ENCODE peak calls at places on chromosomes 13 and 19, in seven cellular contexts. One of them, this sample, is unnamed.

GRCh38 chr13:44523176-44524017 is 52.7 kb downstream of the TSC22D1 start:
- DNase-seq in adrenal gland: no peak
- DNase-seq in AG04449: peak
- DNase-seq in body of pancreas: no peak
- DNase-seq in neural crest cell: no peak
- DNase-seq in CD8-positive, alpha-beta T cell: no peak
- DNase-seq in sigmoid colon: no peak
- DNase-seq in this sample: peak

GRCh38 chr13:36313047-36313969 is 15.7 kb upstream of the CCDC169 start:
- DNase-seq in neural crest cell: no peak
- DNase-seq in sigmoid colon: no peak
- DNase-seq in AG04449: no peak
- DNase-seq in CD8-positive, alpha-beta T cell: no peak
- DNase-seq in adrenal gland: no peak
- DNase-seq in body of pancreas: no peak
- DNase-seq in this sample: no peak

GRCh38 chr13:77429320-77430142 is 102.6 kb upstream of the MYCBP2 start:
- DNase-seq in body of pancreas: no peak
- DNase-seq in neural crest cell: no peak
- DNase-seq in adrenal gland: no peak
- DNase-seq in sigmoid colon: no peak
- DNase-seq in AG04449: no peak
- DNase-seq in CD8-positive, alpha-beta T cell: no peak
- DNase-seq in this sample: no peak

GRCh38 chr13:100526299-100527030 is 62.1 kb downstream of the GGACT start:
- DNase-seq in adrenal gland: no peak
- DNase-seq in AG04449: no peak
- DNase-seq in body of pancreas: no peak
- DNase-seq in sigmoid colon: peak
- DNase-seq in neural crest cell: no peak
- DNase-seq in CD8-positive, alpha-beta T cell: no peak
- DNase-seq in this sample: no peak

GRCh38 chr19:18841400-18841799 is 9.6 kb downstream of the UPF1 start:
- DNase-seq in sigmoid colon: no peak
- DNase-seq in AG04449: no peak
- DNase-seq in body of pancreas: no peak
- DNase-seq in neural crest cell: no peak
- DNase-seq in CD8-positive, alpha-beta T cell: no peak
- DNase-seq in adrenal gland: no peak
- DNase-seq in this sample: no peak

GRCh38 chr19:5122121-5122400 is 153.1 kb downstream of the KDM4B start:
- DNase-seq in AG04449: no peak
- DNase-seq in neural crest cell: no peak
- DNase-seq in body of pancreas: no peak
- DNase-seq in adrenal gland: no peak
- DNase-seq in sigmoid colon: no peak
- DNase-seq in CD8-positive, alpha-beta T cell: peak
- DNase-seq in this sample: no peak

GRCh38 chr19:372306-372890 is 27.8 kb upstream of the MIER2 start:
- DNase-seq in neural crest cell: no peak
- DNase-seq in adrenal gland: peak
- DNase-seq in AG04449: peak
- DNase-seq in CD8-positive, alpha-beta T cell: no peak
- DNase-seq in body of pancreas: no peak
- DNase-seq in sigmoid colon: peak
- DNase-seq in this sample: peak

GRCh38 chr19:55460670-55461258 is 678 bp downstream of the ISOC2 start:
- DNase-seq in adrenal gland: peak
- DNase-seq in sigmoid colon: peak
- DNase-seq in body of pancreas: peak
- DNase-seq in neural crest cell: peak
- DNase-seq in AG04449: no peak
- DNase-seq in CD8-positive, alpha-beta T cell: peak
- DNase-seq in this sample: peak

GRCh38 chr19:3576696-3577443 is 4.1 kb downstream of the HMG20B start:
- DNase-seq in neural crest cell: peak
- DNase-seq in sigmoid colon: peak
- DNase-seq in body of pancreas: no peak
- DNase-seq in CD8-positive, alpha-beta T cell: no peak
- DNase-seq in adrenal gland: peak
- DNase-seq in AG04449: no peak
- DNase-seq in this sample: no peak

GRCh38 chr19:34364830-34365462 is at the start of gene GPI:
- DNase-seq in sigmoid colon: peak
- DNase-seq in body of pancreas: peak
- DNase-seq in neural crest cell: peak
- DNase-seq in AG04449: no peak
- DNase-seq in CD8-positive, alpha-beta T cell: peak
- DNase-seq in adrenal gland: peak
- DNase-seq in this sample: no peak

GRCh38 chr19:43395561-43395960 is 19.1 kb upstream of the TEX101 start:
- DNase-seq in neural crest cell: no peak
- DNase-seq in AG04449: no peak
- DNase-seq in sigmoid colon: no peak
- DNase-seq in body of pancreas: no peak
- DNase-seq in adrenal gland: no peak
- DNase-seq in CD8-positive, alpha-beta T cell: no peak
- DNase-seq in this sample: no peak

GRCh38 chr13:34064456-34065205 is 246.7 kb downstream of the RFC3 start:
- DNase-seq in body of pancreas: no peak
- DNase-seq in adrenal gland: no peak
- DNase-seq in AG04449: no peak
- DNase-seq in neural crest cell: no peak
- DNase-seq in sigmoid colon: no peak
- DNase-seq in CD8-positive, alpha-beta T cell: no peak
- DNase-seq in this sample: no peak

GRCh38 chr19:15368798-15369593 is 10.6 kb downstream of the AKAP8 start:
- DNase-seq in AG04449: no peak
- DNase-seq in sigmoid colon: no peak
- DNase-seq in neural crest cell: no peak
- DNase-seq in adrenal gland: no peak
- DNase-seq in CD8-positive, alpha-beta T cell: no peak
- DNase-seq in body of pancreas: no peak
- DNase-seq in this sample: no peak

GRCh38 chr19:34145741-34146202 is 26.5 kb upstream of the LSM14A start:
- DNase-seq in AG04449: no peak
- DNase-seq in body of pancreas: peak
- DNase-seq in CD8-positive, alpha-beta T cell: peak
- DNase-seq in neural crest cell: peak
- DNase-seq in adrenal gland: peak
- DNase-seq in sigmoid colon: no peak
- DNase-seq in this sample: no peak

GRCh38 chr13:102846261-102847015 is 606 bp downstream of the ERCC5 start:
- DNase-seq in neural crest cell: peak
- DNase-seq in adrenal gland: peak
- DNase-seq in body of pancreas: peak
- DNase-seq in AG04449: no peak
- DNase-seq in CD8-positive, alpha-beta T cell: peak
- DNase-seq in sigmoid colon: peak
- DNase-seq in this sample: no peak

GRCh38 chr19:34644991-34645461 is 31.9 kb downstream of the SCGB2B2 start:
- DNase-seq in sigmoid colon: no peak
- DNase-seq in neural crest cell: no peak
- DNase-seq in adrenal gland: no peak
- DNase-seq in CD8-positive, alpha-beta T cell: no peak
- DNase-seq in body of pancreas: no peak
- DNase-seq in AG04449: no peak
- DNase-seq in this sample: no peak

GRCh38 chr13:37138169-37138568 is 32.7 kb upstream of the CSNK1A1L start:
- DNase-seq in CD8-positive, alpha-beta T cell: no peak
- DNase-seq in sigmoid colon: no peak
- DNase-seq in AG04449: no peak
- DNase-seq in neural crest cell: no peak
- DNase-seq in body of pancreas: no peak
- DNase-seq in adrenal gland: no peak
- DNase-seq in this sample: no peak

GRCh38 chr19:15240539-15240938 is 8.3 kb upstream of the EPHX3 start:
- DNase-seq in sigmoid colon: no peak
- DNase-seq in body of pancreas: no peak
- DNase-seq in adrenal gland: no peak
- DNase-seq in neural crest cell: no peak
- DNase-seq in CD8-positive, alpha-beta T cell: no peak
- DNase-seq in AG04449: no peak
- DNase-seq in this sample: no peak

GRCh38 chr13:52650731-52651130 is 1.9 kb upstream of the SUGT1 start:
- DNase-seq in adrenal gland: no peak
- DNase-seq in AG04449: no peak
- DNase-seq in neural crest cell: no peak
- DNase-seq in body of pancreas: no peak
- DNase-seq in CD8-positive, alpha-beta T cell: no peak
- DNase-seq in sigmoid colon: no peak
- DNase-seq in this sample: no peak

GRCh38 chr13:52651880-52652169 is 811 bp upstream of the SUGT1 start:
- DNase-seq in neural crest cell: no peak
- DNase-seq in adrenal gland: no peak
- DNase-seq in AG04449: no peak
- DNase-seq in CD8-positive, alpha-beta T cell: no peak
- DNase-seq in body of pancreas: no peak
- DNase-seq in sigmoid colon: no peak
- DNase-seq in this sample: no peak

GRCh38 chr13:52652170-52652979 is at the start of gene SUGT1:
- DNase-seq in sigmoid colon: peak
- DNase-seq in CD8-positive, alpha-beta T cell: peak
- DNase-seq in AG04449: peak
- DNase-seq in neural crest cell: peak
- DNase-seq in body of pancreas: peak
- DNase-seq in adrenal gland: peak
- DNase-seq in this sample: peak

GRCh38 chr13:52646967-52647366 is 4.7 kb downstream of the HNRNPA1L2 start:
- DNase-seq in neural crest cell: no peak
- DNase-seq in adrenal gland: no peak
- DNase-seq in AG04449: no peak
- DNase-seq in CD8-positive, alpha-beta T cell: no peak
- DNase-seq in sigmoid colon: no peak
- DNase-seq in body of pancreas: no peak
- DNase-seq in this sample: no peak

GRCh38 chr13:52652980-52653303 is 306 bp downstream of the SUGT1 start:
- DNase-seq in AG04449: no peak
- DNase-seq in sigmoid colon: peak
- DNase-seq in adrenal gland: no peak
- DNase-seq in body of pancreas: no peak
- DNase-seq in CD8-positive, alpha-beta T cell: no peak
- DNase-seq in neural crest cell: no peak
- DNase-seq in this sample: no peak
- TF ChIP-seq CTCF in AG04449: no peak
- TF ChIP-seq CTCF in sigmoid colon: peak
- TF ChIP-seq CTCF in adrenal gland: no peak
- TF ChIP-seq CTCF in body of pancreas: no peak
- TF ChIP-seq CTCF in CD8-positive, alpha-beta T cell: peak
- TF ChIP-seq CTCF in neural crest cell: peak
- TF ChIP-seq CTCF in this sample: no peak

DNA sequence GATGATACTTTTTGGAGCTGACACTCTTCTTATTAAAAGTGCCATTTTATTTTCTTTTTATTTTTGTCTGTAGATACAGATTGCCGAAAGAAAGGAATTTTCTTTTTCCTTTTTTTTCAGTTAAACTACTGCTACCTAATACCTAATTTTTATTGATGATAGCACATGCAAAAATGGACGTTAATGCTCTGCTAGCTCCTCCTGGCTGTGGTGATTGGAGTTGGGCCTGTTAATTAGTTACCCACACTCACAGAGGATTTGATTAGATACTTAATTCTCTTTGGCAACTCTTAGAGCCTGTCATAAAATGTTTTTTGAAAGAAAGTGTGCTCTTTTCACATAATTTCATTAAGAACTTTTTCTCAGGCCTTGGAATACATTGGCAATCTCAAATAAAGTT is 366.8 kb downstream of the DCT start:
- DNase-seq in adrenal gland: no peak
- DNase-seq in sigmoid colon: no peak
- DNase-seq in CD8-positive, alpha-beta T cell: no peak
- DNase-seq in body of pancreas: no peak
- DNase-seq in neural crest cell: no peak
- DNase-seq in AG04449: no peak
- DNase-seq in this sample: no peak
- TF ChIP-seq CTCF in adrenal gland: no peak
- TF ChIP-seq CTCF in sigmoid colon: no peak
- TF ChIP-seq CTCF in CD8-positive, alpha-beta T cell: no peak
- TF ChIP-seq CTCF in body of pancreas: no peak
- TF ChIP-seq CTCF in neural crest cell: no peak
- TF ChIP-seq CTCF in AG04449: no peak
- TF ChIP-seq CTCF in this sample: no peak

GRCh38 chr19:1602091-1602707 is 3.1 kb downstream of the UQCR11 start:
- DNase-seq in body of pancreas: no peak
- DNase-seq in adrenal gland: no peak
- DNase-seq in neural crest cell: no peak
- DNase-seq in AG04449: no peak
- DNase-seq in CD8-positive, alpha-beta T cell: no peak
- DNase-seq in sigmoid colon: no peak
- DNase-seq in this sample: no peak
- TF ChIP-seq CTCF in body of pancreas: no peak
- TF ChIP-seq CTCF in adrenal gland: no peak
- TF ChIP-seq CTCF in neural crest cell: no peak
- TF ChIP-seq CTCF in AG04449: no peak
- TF ChIP-seq CTCF in CD8-positive, alpha-beta T cell: no peak
- TF ChIP-seq CTCF in sigmoid colon: no peak
- TF ChIP-seq CTCF in this sample: no peak

DNA sequence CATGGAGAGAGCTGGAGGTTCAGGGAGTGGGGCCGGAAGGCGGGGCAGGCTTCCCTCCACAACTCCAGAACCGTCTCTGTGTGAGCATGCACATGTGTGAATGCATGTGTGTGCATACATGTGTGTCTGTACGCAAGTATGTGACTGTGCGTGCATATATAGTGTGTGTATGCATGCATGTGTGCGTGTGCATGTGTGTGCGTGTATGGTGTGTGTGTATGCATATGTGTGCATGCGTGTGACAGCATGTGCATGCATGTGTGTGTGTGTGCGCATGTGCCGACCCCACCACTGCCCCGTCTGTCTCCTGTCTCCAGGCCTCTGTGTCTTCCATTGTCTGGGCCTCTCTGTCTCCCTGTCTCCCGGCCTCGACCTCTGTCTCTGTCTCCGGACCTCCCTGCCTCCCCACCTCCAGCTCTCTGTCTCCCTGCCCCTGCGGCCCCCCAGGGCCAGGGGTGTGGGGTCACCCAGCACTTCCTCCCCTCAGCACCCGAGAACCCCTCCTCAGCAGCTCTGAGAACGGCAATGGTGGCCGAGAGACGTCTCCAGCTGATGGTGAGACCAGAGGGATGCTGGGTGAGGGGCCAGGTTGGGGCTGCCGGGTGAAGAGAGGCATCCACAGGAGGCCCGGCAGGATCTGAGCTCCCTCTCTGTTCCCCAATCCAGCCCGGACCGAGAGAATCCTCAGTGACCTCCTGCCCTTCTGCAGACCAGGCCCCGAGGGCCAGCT is 22.5 kb downstream of the ARHGEF1 start:
- DNase-seq in body of pancreas: no peak
- DNase-seq in sigmoid colon: no peak
- DNase-seq in adrenal gland: no peak
- DNase-seq in AG04449: no peak
- DNase-seq in CD8-positive, alpha-beta T cell: no peak
- DNase-seq in neural crest cell: no peak
- DNase-seq in this sample: no peak
- TF ChIP-seq CTCF in body of pancreas: no peak
- TF ChIP-seq CTCF in sigmoid colon: no peak
- TF ChIP-seq CTCF in adrenal gland: no peak
- TF ChIP-seq CTCF in AG04449: no peak
- TF ChIP-seq CTCF in CD8-positive, alpha-beta T cell: no peak
- TF ChIP-seq CTCF in neural crest cell: no peak
- TF ChIP-seq CTCF in this sample: no peak

This sample was measured in AG09319.